ENCODE peak calls at places on chromosome X, in five cellular contexts. One of them, this sample, is unnamed.

GRCh38 chrX:122501652-122502051 is 682.4 kb upstream of the GRIA3 start:
- DNase-seq in dorsolateral prefrontal cortex: no peak
- DNase-seq in endothelial cell: no peak
- DNase-seq in B cell: no peak
- DNase-seq in chondrocyte: no peak
- DNase-seq in this sample: no peak

GRCh38 chrX:131617182-131617581 is 73.3 kb downstream of the OR13H1 start:
- DNase-seq in dorsolateral prefrontal cortex: no peak
- DNase-seq in endothelial cell: no peak
- DNase-seq in B cell: no peak
- DNase-seq in chondrocyte: no peak
- DNase-seq in this sample: no peak

GRCh38 chrX:38968344-38968743 is 167.1 kb downstream of the MID1IP1 start:
- DNase-seq in dorsolateral prefrontal cortex: no peak
- DNase-seq in endothelial cell: no peak
- DNase-seq in B cell: no peak
- DNase-seq in chondrocyte: no peak
- DNase-seq in this sample: no peak

GRCh38 chrX:134580947-134581346 is 77.3 kb downstream of the PLAC1 start:
- DNase-seq in dorsolateral prefrontal cortex: no peak
- DNase-seq in endothelial cell: no peak
- DNase-seq in B cell: no peak
- DNase-seq in chondrocyte: no peak
- DNase-seq in this sample: no peak

GRCh38 chrX:16162391-16162790 is 4.9 kb upstream of the MAGEB17 start:
- DNase-seq in dorsolateral prefrontal cortex: no peak
- DNase-seq in endothelial cell: no peak
- DNase-seq in B cell: no peak
- DNase-seq in chondrocyte: no peak
- DNase-seq in this sample: no peak

GRCh38 chrX:25005382-25006185 is 10.2 kb downstream of the ARX start:
- DNase-seq in dorsolateral prefrontal cortex: no peak
- DNase-seq in endothelial cell: no peak
- DNase-seq in B cell: peak; percentile 48
- DNase-seq in chondrocyte: no peak
- DNase-seq in this sample: no peak

GRCh38 chrX:101550362-101550761 is at the start of gene ARMCX1:
- DNase-seq in dorsolateral prefrontal cortex: peak; percentile 70
- DNase-seq in endothelial cell: peak; percentile 45
- DNase-seq in B cell: peak; percentile 24
- DNase-seq in chondrocyte: peak; percentile 85
- DNase-seq in this sample: peak; percentile 61

GRCh38 chrX:37330642-37331041 is 18.5 kb upstream of the PRRG1 start:
- DNase-seq in dorsolateral prefrontal cortex: no peak
- DNase-seq in endothelial cell: no peak
- DNase-seq in B cell: no peak
- DNase-seq in chondrocyte: no peak
- DNase-seq in this sample: no peak

GRCh38 chrX:119477812-119478232 is 9.6 kb downstream of the SLC25A5 start:
- DNase-seq in dorsolateral prefrontal cortex: no peak
- DNase-seq in endothelial cell: no peak
- DNase-seq in B cell: no peak
- DNase-seq in chondrocyte: no peak
- DNase-seq in this sample: no peak

DNA sequence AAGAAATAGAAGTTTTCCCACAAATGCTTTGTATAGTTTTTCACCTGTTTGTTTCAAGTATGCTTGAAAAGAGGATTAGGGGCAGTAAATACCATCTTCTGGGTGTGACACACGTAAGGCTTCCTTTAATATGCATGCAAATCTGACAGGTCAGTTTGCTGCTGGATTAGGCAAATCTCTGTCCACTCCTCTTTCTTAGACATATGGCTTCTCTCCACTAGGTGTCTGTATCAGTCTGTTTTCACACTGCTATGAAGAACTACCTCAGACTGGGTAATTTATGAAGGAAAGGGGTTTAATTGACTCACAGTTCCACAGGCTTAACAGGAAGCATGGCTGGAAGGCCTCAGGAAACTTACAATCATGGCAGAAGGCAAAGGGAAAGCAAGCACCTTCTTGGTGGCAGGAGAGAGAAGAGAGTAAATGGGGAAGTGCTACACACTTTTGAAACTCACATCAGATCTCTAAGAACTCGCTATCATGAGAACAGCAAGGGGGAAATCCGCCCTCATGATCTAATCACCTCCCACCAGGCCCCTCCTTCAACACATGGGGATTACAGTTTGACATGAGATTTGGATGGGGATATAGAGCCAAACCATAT is 66.9 kb downstream of the TAB3 start:
- DNase-seq in dorsolateral prefrontal cortex: no peak
- DNase-seq in endothelial cell: no peak
- DNase-seq in B cell: no peak
- DNase-seq in chondrocyte: no peak
- DNase-seq in this sample: peak; percentile 4
- TF ChIP-seq CTCF in dorsolateral prefrontal cortex: no peak
- TF ChIP-seq CTCF in endothelial cell: no peak
- TF ChIP-seq CTCF in B cell: no peak
- TF ChIP-seq CTCF in chondrocyte: peak; percentile 29
- TF ChIP-seq CTCF in this sample: no peak

GRCh38 chrX:69031181-69031580 is 134.1 kb downstream of the PJA1 start:
- DNase-seq in dorsolateral prefrontal cortex: no peak
- DNase-seq in endothelial cell: no peak
- DNase-seq in B cell: no peak
- DNase-seq in chondrocyte: no peak
- DNase-seq in this sample: no peak
- TF ChIP-seq CTCF in dorsolateral prefrontal cortex: no peak
- TF ChIP-seq CTCF in endothelial cell: no peak
- TF ChIP-seq CTCF in B cell: no peak
- TF ChIP-seq CTCF in chondrocyte: peak; percentile 40
- TF ChIP-seq CTCF in this sample: no peak

GRCh38 chrX:34338046-34338445 is 205.9 kb upstream of the FAM47A start:
- DNase-seq in dorsolateral prefrontal cortex: no peak
- DNase-seq in endothelial cell: no peak
- DNase-seq in B cell: no peak
- DNase-seq in chondrocyte: no peak
- DNase-seq in this sample: no peak

GRCh38 chrX:34343001-34343400 is 210.9 kb upstream of the FAM47A start:
- DNase-seq in dorsolateral prefrontal cortex: no peak
- DNase-seq in endothelial cell: no peak
- DNase-seq in B cell: no peak
- DNase-seq in chondrocyte: no peak
- DNase-seq in this sample: no peak

GRCh38 chrX:34341814-34342213 is 209.7 kb upstream of the FAM47A start:
- DNase-seq in dorsolateral prefrontal cortex: no peak
- DNase-seq in endothelial cell: no peak
- DNase-seq in B cell: no peak
- DNase-seq in chondrocyte: no peak
- DNase-seq in this sample: no peak

DNA sequence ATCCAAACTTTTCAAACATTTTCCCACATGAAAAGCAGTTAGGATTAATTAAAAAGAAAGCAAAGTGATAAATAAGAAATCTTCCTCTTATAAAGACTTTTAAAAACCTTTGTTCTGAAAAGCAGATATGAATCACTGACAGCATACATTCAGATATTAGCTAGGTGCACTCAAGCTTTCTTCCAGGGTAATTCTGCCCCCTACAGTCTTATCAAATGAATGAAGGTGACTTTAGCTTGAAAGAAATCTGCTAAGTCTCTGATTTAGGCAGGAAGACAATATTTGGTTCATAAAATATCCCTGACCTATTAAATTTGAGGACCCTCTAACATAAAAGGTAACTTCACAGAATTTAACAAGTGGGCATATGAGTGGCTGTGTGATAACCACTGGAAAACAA is 209.1 kb upstream of the FAM47A start:
- DNase-seq in dorsolateral prefrontal cortex: no peak
- DNase-seq in endothelial cell: no peak
- DNase-seq in B cell: no peak
- DNase-seq in chondrocyte: no peak
- DNase-seq in this sample: no peak
- TF ChIP-seq CTCF in dorsolateral prefrontal cortex: peak; percentile 18
- TF ChIP-seq CTCF in endothelial cell: no peak
- TF ChIP-seq CTCF in B cell: no peak
- TF ChIP-seq CTCF in chondrocyte: peak; percentile 17
- TF ChIP-seq CTCF in this sample: no peak

GRCh38 chrX:79530310-79531108 is 163.4 kb upstream of the ITM2A start:
- DNase-seq in dorsolateral prefrontal cortex: no peak
- DNase-seq in endothelial cell: no peak
- DNase-seq in B cell: no peak
- DNase-seq in chondrocyte: no peak
- DNase-seq in this sample: no peak

DNA sequence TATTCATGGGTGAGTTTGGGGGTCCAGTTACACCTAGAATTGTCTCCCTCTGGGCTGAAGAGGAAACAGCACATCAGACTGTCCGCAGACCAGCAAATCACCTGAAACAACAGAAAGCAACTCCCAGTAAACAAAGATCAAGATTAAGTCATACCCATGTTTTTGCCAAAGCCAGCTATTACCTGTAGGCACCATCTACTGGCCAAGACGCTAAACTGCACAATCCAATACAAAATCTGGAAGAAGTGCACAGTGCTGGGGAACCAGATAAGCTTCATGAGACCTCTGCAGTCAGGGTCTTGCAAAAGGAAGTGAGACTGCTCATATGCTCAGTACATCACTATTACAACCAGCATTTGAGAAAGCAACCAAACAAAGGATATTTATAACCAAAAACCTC is 157.5 kb upstream of the ITM2A start:
- DNase-seq in dorsolateral prefrontal cortex: no peak
- DNase-seq in endothelial cell: peak; percentile 3
- DNase-seq in B cell: no peak
- DNase-seq in chondrocyte: no peak
- DNase-seq in this sample: no peak
- TF ChIP-seq CTCF in dorsolateral prefrontal cortex: no peak
- TF ChIP-seq CTCF in endothelial cell: peak; percentile 27
- TF ChIP-seq CTCF in B cell: no peak
- TF ChIP-seq CTCF in chondrocyte: peak; percentile 31
- TF ChIP-seq CTCF in this sample: no peak

DNA sequence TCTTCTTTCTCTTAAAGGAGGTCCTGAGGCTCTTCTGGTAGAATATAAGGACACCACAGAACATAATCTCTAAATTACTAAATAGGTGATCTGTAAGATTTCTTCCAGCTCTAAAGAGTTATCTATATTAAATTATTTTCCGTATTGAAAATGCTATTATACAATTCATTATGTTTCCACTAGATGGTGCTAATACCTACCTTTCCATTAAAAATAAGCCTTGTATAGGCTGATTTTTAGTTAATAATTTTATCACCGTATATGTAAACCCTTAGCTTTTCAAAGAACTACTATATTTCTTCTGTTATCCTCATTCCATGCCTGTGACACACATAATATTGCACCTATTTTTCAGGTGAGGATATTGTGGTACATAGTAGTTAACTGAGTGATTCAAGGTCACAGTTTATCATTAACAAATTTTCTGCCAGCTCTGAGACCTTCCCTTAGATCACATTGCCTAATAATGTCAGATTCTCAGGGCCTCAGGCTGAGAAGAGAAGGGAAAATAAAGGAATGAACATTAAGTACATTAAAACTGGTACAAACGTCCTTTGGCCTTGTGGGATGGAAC is 138.8 kb downstream of the TEX11 start:
- DNase-seq in dorsolateral prefrontal cortex: no peak
- DNase-seq in endothelial cell: no peak
- DNase-seq in B cell: no peak
- DNase-seq in chondrocyte: no peak
- DNase-seq in this sample: no peak
- TF ChIP-seq CTCF in dorsolateral prefrontal cortex: peak; percentile 67
- TF ChIP-seq CTCF in endothelial cell: peak; percentile 45
- TF ChIP-seq CTCF in B cell: peak; percentile 62
- TF ChIP-seq CTCF in chondrocyte: peak; percentile 83
- TF ChIP-seq CTCF in this sample: peak; percentile 50

GRCh38 chrX:19589105-19589504 is 73.8 kb upstream of the MAP3K15 start:
- DNase-seq in dorsolateral prefrontal cortex: no peak
- DNase-seq in endothelial cell: no peak
- DNase-seq in B cell: no peak
- DNase-seq in chondrocyte: no peak
- DNase-seq in this sample: no peak

GRCh38 chrX:19592952-19593351 is 77.6 kb upstream of the MAP3K15 start:
- DNase-seq in dorsolateral prefrontal cortex: no peak
- DNase-seq in endothelial cell: no peak
- DNase-seq in B cell: no peak
- DNase-seq in chondrocyte: no peak
- DNase-seq in this sample: no peak

GRCh38 chrX:19599253-19599652 is 83.9 kb upstream of the MAP3K15 start:
- DNase-seq in dorsolateral prefrontal cortex: no peak
- DNase-seq in endothelial cell: no peak
- DNase-seq in B cell: no peak
- DNase-seq in chondrocyte: no peak
- DNase-seq in this sample: peak; percentile 21

GRCh38 chrX:19595036-19595435 is 79.7 kb upstream of the MAP3K15 start:
- DNase-seq in dorsolateral prefrontal cortex: no peak
- DNase-seq in endothelial cell: no peak
- DNase-seq in B cell: no peak
- DNase-seq in chondrocyte: no peak
- DNase-seq in this sample: no peak

GRCh38 chrX:19593684-19594083 is 78.4 kb upstream of the MAP3K15 start:
- DNase-seq in dorsolateral prefrontal cortex: no peak
- DNase-seq in endothelial cell: no peak
- DNase-seq in B cell: peak; percentile 22
- DNase-seq in chondrocyte: no peak
- DNase-seq in this sample: peak; percentile 36
- TF ChIP-seq CTCF in dorsolateral prefrontal cortex: peak; percentile 74
- TF ChIP-seq CTCF in endothelial cell: peak; percentile 24
- TF ChIP-seq CTCF in B cell: peak; percentile 63
- TF ChIP-seq CTCF in chondrocyte: peak; percentile 82
- TF ChIP-seq CTCF in this sample: peak; percentile 61

DNA sequence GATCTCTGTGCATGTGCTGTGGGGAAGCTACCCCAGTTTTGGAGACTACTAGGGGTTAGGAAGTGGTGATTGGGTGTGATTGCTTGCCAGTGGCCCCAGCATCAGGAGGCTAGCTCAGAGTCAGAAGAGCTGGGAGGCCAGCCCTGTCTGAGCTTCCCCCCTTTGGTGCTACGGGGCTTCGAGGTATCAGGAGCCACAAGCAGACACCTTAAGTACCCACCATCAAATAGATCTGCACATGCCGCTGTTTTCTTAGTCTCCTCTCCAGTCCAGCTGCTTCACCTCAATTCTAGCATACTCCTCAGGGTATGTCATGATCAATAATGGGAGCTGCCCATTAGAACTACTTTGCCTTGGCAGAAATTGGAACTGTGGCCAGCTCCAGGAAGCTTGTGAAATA is 10.8 kb upstream of the PPEF1 start:
- DNase-seq in dorsolateral prefrontal cortex: no peak
- DNase-seq in endothelial cell: no peak
- DNase-seq in B cell: no peak
- DNase-seq in chondrocyte: no peak
- DNase-seq in this sample: no peak
- TF ChIP-seq CTCF in dorsolateral prefrontal cortex: no peak
- TF ChIP-seq CTCF in endothelial cell: no peak
- TF ChIP-seq CTCF in B cell: no peak
- TF ChIP-seq CTCF in chondrocyte: no peak
- TF ChIP-seq CTCF in this sample: no peak

GRCh38 chrX:9447906-9448305 is 17.0 kb upstream of the TBL1X start:
- DNase-seq in dorsolateral prefrontal cortex: no peak
- DNase-seq in endothelial cell: no peak
- DNase-seq in B cell: no peak
- DNase-seq in chondrocyte: no peak
- DNase-seq in this sample: no peak
- TF ChIP-seq CTCF in dorsolateral prefrontal cortex: no peak
- TF ChIP-seq CTCF in endothelial cell: no peak
- TF ChIP-seq CTCF in B cell: no peak
- TF ChIP-seq CTCF in chondrocyte: no peak
- TF ChIP-seq CTCF in this sample: no peak

This sample was measured in activated CD8-positive, alpha-beta T cell treated with anti-CD3 and anti-CD28 coated beads for 36 hours.